ENCODE peak calls at places on chromosomes 13 and 19, in eight cellular contexts. R is astrocyte, U is stomach, T is tibial artery, Y is dorsolateral prefrontal cortex, C is left ventricle myocardium inferior, W is ovary, E is breast epithelium. D is an unnamed sample.

GRCh38 chr13:99606322-99607089 is 105.2 kb downstream of the TM9SF2 start:
- DNase-seq in C (peak; percentile 91), Y (peak; percentile 88), R (peak; percentile 55), T (peak; percentile 93), E (peak; percentile 71), U (peak; percentile 92), W (peak; percentile 93), D (peak; percentile 92)

GRCh38 chr13:87810391-87810801 is 139.2 kb downstream of the SLITRK5 start:
- DNase-seq in W (no peak), E (no peak), R (no peak), T (no peak), U (no peak), C (no peak), Y (no peak), D (no peak)

GRCh38 chr19:30673336-30673735 is 301.2 kb downstream of the ZNF536 start:
- DNase-seq in W (no peak), C (no peak), Y (no peak), T (no peak), U (peak; percentile 14), R (no peak), E (no peak), D (no peak)

GRCh38 chr13:93364166-93364565 is 137.6 kb downstream of the GPC6 start:
- DNase-seq in Y (no peak), W (no peak), U (no peak), T (no peak), R (peak; percentile 64), C (no peak), E (no peak), D (no peak)

GRCh38 chr19:2663920-2664571 is 38.4 kb downstream of the GNG7 start:
- DNase-seq in E (no peak), C (peak; percentile 84), R (no peak), T (no peak), W (no peak), Y (peak; percentile 69), U (peak; percentile 47), D (no peak)

GRCh38 chr13:81394605-81395004 is 1053.7 kb upstream of the SPRY2 start:
- DNase-seq in E (no peak), U (no peak), W (no peak), T (no peak), R (no peak), C (no peak), Y (no peak), D (no peak)

GRCh38 chr19:3803114-3803888 is 17.1 kb upstream of the MATK start:
- DNase-seq in Y (no peak), U (no peak), T (no peak), R (no peak), C (no peak), E (no peak), W (no peak), D (no peak)

GRCh38 chr13:55517312-55517711 is 1623.4 kb upstream of the PRR20A start:
- DNase-seq in C (no peak), T (no peak), E (no peak), R (no peak), Y (no peak), W (no peak), U (no peak), D (no peak)

GRCh38 chr13:113817860-113818691 is 45.8 kb downstream of the GAS6 start:
- DNase-seq in T (no peak), R (no peak), U (no peak), W (no peak), E (no peak), C (no peak), Y (no peak), D (no peak)

GRCh38 chr19:46303702-46304397 is 7.0 kb downstream of the HIF3A start:
- DNase-seq in E (peak; percentile 54), C (peak; percentile 63), T (peak; percentile 76), Y (no peak), R (no peak), U (peak; percentile 97), W (peak; percentile 58), D (peak; percentile 81)

GRCh38 chr19:16117594-16118033 is 5.9 kb downstream of the RAB8A start:
- DNase-seq in C (no peak), Y (no peak), T (no peak), W (no peak), R (no peak), U (no peak), E (no peak), D (no peak)

GRCh38 chr19:57867868-57868492 is 18.3 kb downstream of the ZNF587 start:
- DNase-seq in W (no peak), E (no peak), Y (no peak), C (no peak), T (no peak), U (no peak), R (no peak), D (no peak)

GRCh38 chr13:59442946-59443345 is 720.8 kb downstream of the DIAPH3 start:
- DNase-seq in T (no peak), C (no peak), U (no peak), W (no peak), E (no peak), R (no peak), Y (no peak), D (no peak)

GRCh38 chr13:37602743-37603381 is 4.3 kb upstream of the POSTN start:
- DNase-seq in U (no peak), T (no peak), Y (no peak), W (no peak), C (no peak), R (no peak), E (no peak), D (no peak)

DNA sequence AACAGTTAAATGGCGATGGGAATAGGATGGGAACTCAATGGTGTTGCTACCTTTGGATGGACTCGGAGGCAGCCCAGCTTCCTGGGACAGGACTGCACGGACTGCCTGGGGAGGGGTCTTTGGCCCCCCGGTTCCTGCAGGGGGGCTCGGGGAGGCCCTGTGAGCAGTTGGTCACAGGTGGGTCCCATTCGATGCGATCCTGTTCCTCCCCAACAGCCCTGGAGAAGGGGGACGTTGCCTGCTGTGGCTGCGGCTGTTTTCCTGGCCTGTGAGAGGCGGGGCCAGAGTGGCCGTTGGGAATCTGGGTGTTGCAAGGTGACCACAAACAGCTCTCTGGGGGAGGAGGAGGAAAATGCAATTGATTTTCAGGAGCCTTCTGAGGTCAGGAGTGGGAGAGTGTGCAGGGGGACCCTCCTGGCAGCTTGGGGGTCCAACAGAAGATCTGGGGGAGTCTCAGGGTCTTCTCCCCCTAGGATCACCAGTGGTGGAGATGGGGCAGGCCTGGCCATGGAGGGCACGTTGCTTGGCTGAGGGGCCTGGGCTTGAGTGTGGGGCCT is 1.9 kb upstream of the PLPPR3 start:
- DNase-seq in T (no peak), C (no peak), W (no peak), E (no peak), U (no peak), R (no peak), Y (no peak), D (no peak)
- H3K27ac ChIP-seq in T (no peak overlapping the region), C (no peak overlapping the region), W (no peak overlapping the region), E (peak overlapping the region; percentile 36), U (no peak overlapping the region), R (no peak overlapping the region), Y (no peak overlapping the region), D (no peak overlapping the region)

GRCh38 chr13:44142911-44143665 is 230.5 kb upstream of the SERP2 start:
- DNase-seq in T (no peak), Y (no peak), R (peak; percentile 73), W (no peak), C (no peak), E (no peak), U (no peak), D (no peak)
- H3K27ac ChIP-seq in T (peak overlapping the region; percentile 89), Y (no peak overlapping the region), R (peak overlapping the region; percentile 82), W (no peak overlapping the region), C (peak overlapping the region; percentile 90), E (no peak overlapping the region), U (peak overlapping the region; percentile 93), D (no peak overlapping the region)

GRCh38 chr13:45516757-45517156 is 52.0 kb downstream of the COG3 start:
- DNase-seq in Y (no peak), R (no peak), C (no peak), E (no peak), T (no peak), U (no peak), W (no peak), D (no peak)

GRCh38 chr13:45506811-45507210 is 42.1 kb downstream of the COG3 start:
- DNase-seq in R (no peak), W (no peak), E (no peak), C (no peak), T (no peak), Y (no peak), U (no peak), D (no peak)

GRCh38 chr13:45512148-45512498 is 47.4 kb downstream of the COG3 start:
- DNase-seq in T (no peak), R (peak; percentile 24), W (no peak), C (no peak), E (no peak), Y (no peak), U (no peak), D (no peak)

GRCh38 chr13:45510671-45511070 is 45.9 kb downstream of the COG3 start:
- DNase-seq in T (no peak), W (no peak), R (no peak), Y (no peak), U (no peak), C (no peak), E (no peak), D (no peak)

GRCh38 chr13:45511310-45512147 is 46.8 kb downstream of the COG3 start:
- DNase-seq in C (no peak), T (no peak), R (peak; percentile 34), E (no peak), U (no peak), W (no peak), Y (no peak), D (no peak)
- H3K27ac ChIP-seq in C (no peak overlapping the region), T (no peak overlapping the region), R (peak overlapping the region; percentile 41), E (no peak overlapping the region), U (peak overlapping the region; percentile 1), W (no peak overlapping the region), Y (no peak overlapping the region), D (no peak overlapping the region)

GRCh38 chr19:13987101-13987890 is 18.8 kb downstream of the RFX1 start:
- DNase-seq in W (no peak), E (no peak), R (no peak), T (no peak), C (peak; percentile 69), Y (no peak), U (peak; percentile 45), D (no peak)

GRCh38 chr19:13984186-13984585 is 21.9 kb downstream of the RFX1 start:
- DNase-seq in C (no peak), U (no peak), Y (no peak), E (no peak), W (no peak), R (no peak), T (no peak), D (no peak)

GRCh38 chr19:13984875-13985741 is 21.0 kb downstream of the RFX1 start:
- DNase-seq in C (no peak), Y (no peak), E (no peak), W (no peak), U (no peak), R (no peak), T (no peak), D (no peak)

GRCh38 chr19:13985771-13986347 is 20.3 kb downstream of the RFX1 start:
- DNase-seq in Y (no peak), C (no peak), W (no peak), T (no peak), U (no peak), R (no peak), E (no peak), D (no peak)

GRCh38 chr19:13986348-13986904 is 19.7 kb downstream of the RFX1 start:
- DNase-seq in R (no peak), Y (peak; percentile 68), W (peak; percentile 52), T (peak; percentile 90), U (peak; percentile 82), C (peak; percentile 85), E (peak; percentile 68), D (no peak)
- H3K27ac ChIP-seq in R (no peak overlapping the region), Y (peak overlapping the region; percentile 61), W (no peak overlapping the region), T (peak overlapping the region; percentile 23), U (peak overlapping the region; percentile 80), C (peak overlapping the region; percentile 92), E (peak overlapping the region; percentile 90), D (peak overlapping the region; percentile 81)